ENCODE peak calls at places on chromosome 21, in ten cellular contexts. K, S, U, W, I, F, R, B, A and C are unnamed samples. For H3K4me1, the result is how much of the 10 kb centered on the place peaks cover.

GRCh38 chr21:29332461-29333354 is 34.0 kb downstream of the BACH1 start:
- DNase-seq in K (no peak), S (peak), U (peak), W (no peak), I (no peak), F (no peak), R (no peak), B (no peak), A (no peak), C (no peak)

GRCh38 chr21:30268608-30269197 is 14.0 kb downstream of the KRTAP24-1 start:
- DNase-seq in K (no peak), S (peak), U (no peak), W (no peak), I (no peak), F (no peak), R (no peak), B (no peak), A (no peak), C (no peak)

GRCh38 chr21:33300701-33301631 is 23.8 kb upstream of the IFNAR1 start:
- DNase-seq in K (no peak), S (peak), U (no peak), W (no peak), I (no peak), F (no peak), R (no peak), B (no peak), A (no peak), C (no peak)

GRCh38 chr21:18245493-18245967 is 897 bp downstream of the CHODL start:
- DNase-seq in K (no peak), S (no peak), U (no peak), W (no peak), I (no peak), F (no peak), R (no peak), B (peak), A (no peak), C (no peak)

GRCh38 chr21:10418649-10419048 is 102.7 kb upstream of the TPTE start:
- DNase-seq in K (no peak), S (no peak), U (no peak), W (no peak), I (no peak), F (no peak), R (no peak), B (no peak), A (no peak), C (no peak)

GRCh38 chr21:46661211-46661625 is 25.7 kb downstream of the PRMT2 start:
- DNase-seq in K (peak), S (peak), U (peak), W (peak), I (peak), F (peak), R (no peak), B (no peak), A (peak), C (peak)

GRCh38 chr21:23887709-23888303 is 1719.5 kb downstream of the MRPL39 start:
- DNase-seq in K (no peak), S (no peak), U (no peak), W (peak), I (no peak), F (peak), R (no peak), B (no peak), A (no peak), C (peak)

GRCh38 chr21:15667010-15667409 is 62.8 kb upstream of the USP25 start:
- DNase-seq in K (no peak), S (peak), U (peak), W (no peak), I (no peak), F (no peak), R (no peak), B (no peak), A (no peak), C (no peak)

GRCh38 chr21:15943009-15943666 is 213.4 kb downstream of the USP25 start:
- DNase-seq in K (no peak), S (peak), U (peak), W (no peak), I (no peak), F (no peak), R (no peak), B (no peak), A (no peak), C (no peak)

GRCh38 chr21:21971384-21971783 is 973.2 kb downstream of the NCAM2 start:
- DNase-seq in K (no peak), S (no peak), U (no peak), W (no peak), I (no peak), F (no peak), R (no peak), B (no peak), A (no peak), C (no peak)

GRCh38 chr21:46326110-46326703 is 2.3 kb downstream of the PCNT start:
- DNase-seq in K (no peak), S (no peak), U (no peak), W (no peak), I (no peak), F (no peak), R (no peak), B (no peak), A (no peak), C (no peak)

GRCh38 chr21:15669247-15669646 is 60.5 kb upstream of the USP25 start:
- DNase-seq in K (no peak), S (peak), U (peak), W (no peak), I (no peak), F (no peak), R (no peak), B (no peak), A (no peak), C (no peak)

GRCh38 chr21:25558123-25558522 is 49.2 kb downstream of the MRPL39 start:
- DNase-seq in K (no peak), S (no peak), U (peak), W (no peak), I (no peak), F (no peak), R (no peak), B (no peak), A (no peak), C (no peak)

GRCh38 chr21:14095021-14095420 is 115.7 kb downstream of the LIPI start:
- DNase-seq in K (no peak), S (no peak), U (no peak), W (no peak), I (no peak), F (no peak), R (no peak), B (no peak), A (no peak), C (no peak)

GRCh38 chr21:43908167-43908566 is 43.1 kb downstream of the AGPAT3 start:
- DNase-seq in K (no peak), S (no peak), U (no peak), W (no peak), I (no peak), F (no peak), R (no peak), B (no peak), A (no peak), C (no peak)

GRCh38 chr21:33367309-33367973 is 35.8 kb upstream of the IFNGR2 start:
- DNase-seq in K (no peak), S (no peak), U (no peak), W (no peak), I (no peak), F (no peak), R (no peak), B (no peak), A (no peak), C (no peak)

GRCh38 chr21:43371786-43372185 is 55.1 kb downstream of the SIK1 start:
- DNase-seq in K (no peak), S (no peak), U (no peak), W (no peak), I (no peak), F (no peak), R (no peak), B (no peak), A (peak), C (no peak)

GRCh38 chr21:40511976-40512375 is 335.0 kb downstream of the DSCAM start:
- DNase-seq in K (no peak), S (no peak), U (no peak), W (no peak), I (no peak), F (no peak), R (no peak), B (no peak), A (no peak), C (no peak)

GRCh38 chr21:17780539-17780938 is 38.6 kb downstream of the C21orf91 start:
- DNase-seq in K (no peak), S (no peak), U (no peak), W (peak), I (no peak), F (peak), R (no peak), B (no peak), A (no peak), C (peak)

GRCh38 chr21:17688912-17689874 is 76.5 kb upstream of the BTG3 start:
- DNase-seq in K (peak), S (peak), U (no peak), W (peak), I (peak), F (peak), R (peak), B (no peak), A (peak), C (peak)

GRCh38 chr21:44292812-44293195 is 7.0 kb upstream of the PFKL start:
- DNase-seq in K (no peak), S (no peak), U (no peak), W (no peak), I (no peak), F (no peak), R (no peak), B (no peak), A (peak), C (no peak)

GRCh38 chr21:21165063-21165645 is 166.9 kb downstream of the NCAM2 start:
- DNase-seq in K (no peak), S (peak), U (peak), W (no peak), I (no peak), F (no peak), R (no peak), B (no peak), A (no peak), C (no peak)

GRCh38 chr21:33608559-33608958 is 20.1 kb upstream of the DONSON start:
- DNase-seq in K (no peak), S (peak), U (peak), W (no peak), I (no peak), F (no peak), R (no peak), B (no peak), A (no peak), C (no peak)

GRCh38 chr21:42059721-42060120 is 11.4 kb upstream of the UMODL1 start:
- DNase-seq in K (no peak), S (no peak), U (no peak), W (no peak), I (no peak), F (no peak), R (no peak), B (peak), A (no peak), C (no peak)
- H3K4me1 ChIP-seq in K (under half), S (under half), U (under half), W (under half), I (under half), F (under half), R (under half), B (under half), A (under half), C (under half)

DNA sequence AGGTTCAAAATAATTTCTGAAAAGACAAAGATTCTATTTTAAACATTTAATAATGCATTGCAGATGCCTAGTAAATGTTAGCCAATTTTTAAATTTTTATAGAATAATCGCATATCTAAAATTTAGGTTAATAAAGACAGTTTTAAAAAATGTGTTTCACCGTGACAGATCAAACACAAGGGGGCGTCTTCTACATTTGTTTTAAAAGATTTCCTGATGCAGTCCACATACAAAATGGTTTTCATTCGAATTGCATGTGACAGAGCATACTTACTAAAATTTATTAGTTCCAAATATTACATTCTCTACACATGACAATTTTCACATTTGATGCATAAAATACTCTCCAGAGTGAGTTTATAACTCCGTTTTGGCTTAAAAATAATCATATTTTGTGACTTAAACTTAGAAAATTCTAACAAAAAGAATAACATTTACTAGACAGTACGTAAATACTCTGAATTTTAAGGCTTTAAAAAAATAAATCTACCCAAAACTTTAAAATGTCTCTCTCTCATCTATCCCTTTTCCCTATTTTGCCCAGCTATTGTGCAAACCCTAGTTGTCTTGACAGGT is 75.5 kb downstream of the ADAMTS1 start:
- DNase-seq in K (no peak), S (peak), U (peak), W (no peak), I (no peak), F (no peak), R (no peak), B (no peak), A (no peak), C (no peak)
- H3K4me1 ChIP-seq in K (under half), S (under half), U (under half), W (under half), I (under half), F (under half), R (under half), B (under half), A (under half), C (under half)

GRCh38 chr21:27244356-27244755 is 277.5 kb upstream of the ADAMTS5 start:
- DNase-seq in K (no peak), S (peak), U (peak), W (no peak), I (no peak), F (no peak), R (no peak), B (no peak), A (no peak), C (no peak)
- H3K4me1 ChIP-seq in K (under half), S (under half), U (under half), W (under half), I (under half), F (under half), R (under half), B (under half), A (under half), C (under half)

GRCh38 chr21:45320991-45321656 is 33.4 kb upstream of the POFUT2 start:
- DNase-seq in K (no peak), S (no peak), U (no peak), W (no peak), I (peak), F (no peak), R (no peak), B (peak), A (peak), C (no peak)

GRCh38 chr21:45319461-45320211 is 31.9 kb upstream of the POFUT2 start:
- DNase-seq in K (peak), S (no peak), U (peak), W (no peak), I (peak), F (no peak), R (no peak), B (peak), A (peak), C (no peak)

GRCh38 chr21:45318556-45319341 is 31.1 kb upstream of the POFUT2 start:
- DNase-seq in K (peak), S (peak), U (peak), W (no peak), I (peak), F (peak), R (no peak), B (peak), A (peak), C (no peak)

GRCh38 chr21:45322231-45322959 is 34.7 kb upstream of the POFUT2 start:
- DNase-seq in K (no peak), S (no peak), U (no peak), W (no peak), I (peak), F (no peak), R (no peak), B (peak), A (peak), C (peak)

GRCh38 chr21:45320261-45320990 is 32.7 kb upstream of the POFUT2 start:
- DNase-seq in K (peak), S (no peak), U (no peak), W (no peak), I (peak), F (no peak), R (no peak), B (peak), A (peak), C (no peak)
- H3K4me1 ChIP-seq in K (half or more), S (under half), U (under half), W (under half), I (half or more), F (under half), R (under half), B (under half), A (under half), C (under half)

DNA sequence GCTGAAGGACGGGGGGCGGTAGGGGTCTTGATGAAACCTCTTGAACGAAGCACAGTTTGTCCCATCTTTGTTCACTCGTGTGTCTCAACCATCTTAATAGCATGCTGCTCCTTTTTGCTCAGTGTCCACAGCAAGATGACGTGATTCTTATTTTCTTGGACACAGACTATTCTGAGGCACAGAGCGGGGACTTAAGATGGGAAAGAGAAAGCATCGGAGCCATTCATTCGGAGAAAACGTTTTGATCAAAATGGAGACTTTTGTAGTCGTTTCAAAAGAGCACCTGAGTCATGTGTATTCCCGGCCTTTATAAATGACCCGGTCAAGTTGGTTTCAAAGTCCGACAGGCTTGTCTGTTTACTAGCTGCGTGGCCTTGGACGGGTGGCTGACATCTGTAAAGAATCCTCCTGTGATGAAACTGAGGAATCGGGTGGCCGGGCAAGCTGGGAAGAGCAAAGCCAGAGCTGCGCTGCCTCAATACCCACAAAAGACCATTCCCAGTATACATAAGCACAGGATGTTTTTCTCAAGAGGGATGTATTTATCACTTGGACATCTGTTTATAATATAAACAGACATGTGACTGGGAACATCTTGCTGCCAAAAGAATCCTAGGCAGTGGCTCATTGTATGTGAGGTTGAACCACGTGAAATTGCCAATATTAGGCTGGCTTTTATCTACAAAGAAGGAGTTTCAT is 18.5 kb downstream of the ETS2 start:
- DNase-seq in K (no peak), S (no peak), U (peak), W (no peak), I (no peak), F (peak), R (no peak), B (peak), A (no peak), C (no peak)
- H3K4me1 ChIP-seq in K (under half), S (under half), U (under half), W (under half), I (half or more), F (under half), R (under half), B (half or more), A (under half), C (under half)

GRCh38 chr21:31974454-31974985 is 101.7 kb downstream of the HUNK start:
- DNase-seq in K (no peak), S (no peak), U (no peak), W (no peak), I (no peak), F (no peak), R (no peak), B (no peak), A (no peak), C (peak)

GRCh38 chr21:31973402-31973944 is 100.7 kb downstream of the HUNK start:
- DNase-seq in K (no peak), S (no peak), U (no peak), W (no peak), I (no peak), F (no peak), R (no peak), B (no peak), A (no peak), C (no peak)

GRCh38 chr21:31972622-31973021 is 99.8 kb downstream of the HUNK start:
- DNase-seq in K (no peak), S (no peak), U (no peak), W (no peak), I (no peak), F (no peak), R (no peak), B (no peak), A (no peak), C (no peak)

GRCh38 chr21:31975491-31975890 is 102.7 kb downstream of the HUNK start:
- DNase-seq in K (no peak), S (no peak), U (no peak), W (no peak), I (no peak), F (no peak), R (no peak), B (no peak), A (no peak), C (no peak)

DNA sequence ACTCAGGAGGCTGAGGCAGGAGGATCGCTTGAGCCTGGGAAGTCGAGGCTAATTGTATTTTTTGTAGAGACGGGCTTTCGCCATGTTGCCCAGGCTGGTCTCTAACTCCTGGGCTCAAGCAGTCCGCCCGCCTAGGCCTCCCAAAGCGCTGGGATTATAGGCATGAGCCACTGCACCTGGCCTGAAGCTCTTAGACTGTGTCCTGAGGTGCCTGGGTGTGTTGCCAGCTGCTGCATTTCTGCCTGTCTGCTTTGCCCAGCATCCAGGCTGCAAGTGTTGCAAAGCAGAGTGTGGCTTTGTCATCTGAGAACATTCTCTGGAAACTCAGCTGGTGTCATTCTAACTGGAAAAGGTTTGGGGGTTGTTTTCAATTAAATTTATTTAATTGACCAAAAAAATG is 105.0 kb downstream of the HUNK start:
- DNase-seq in K (no peak), S (no peak), U (no peak), W (no peak), I (no peak), F (no peak), R (no peak), B (no peak), A (no peak), C (no peak)
- H3K4me1 ChIP-seq in K (under half), S (under half), U (under half), W (under half), I (under half), F (under half), R (under half), B (under half), A (under half), C (under half)

GRCh38 chr21:36703123-36703522 is 4.2 kb downstream of the SIM2 start:
- DNase-seq in K (no peak), S (no peak), U (no peak), W (no peak), I (no peak), F (no peak), R (no peak), B (no peak), A (no peak), C (no peak)

GRCh38 chr21:36704958-36705678 is 6.2 kb downstream of the SIM2 start:
- DNase-seq in K (no peak), S (no peak), U (no peak), W (no peak), I (no peak), F (no peak), R (no peak), B (no peak), A (no peak), C (no peak)

GRCh38 chr21:36704281-36704957 is 5.5 kb downstream of the SIM2 start:
- DNase-seq in K (no peak), S (no peak), U (no peak), W (no peak), I (no peak), F (no peak), R (no peak), B (no peak), A (no peak), C (no peak)

GRCh38 chr21:36702622-36702968 is 3.7 kb downstream of the SIM2 start:
- DNase-seq in K (no peak), S (no peak), U (no peak), W (no peak), I (no peak), F (no peak), R (no peak), B (no peak), A (no peak), C (no peak)

GRCh38 chr21:36703626-36704280 is 4.8 kb downstream of the SIM2 start:
- DNase-seq in K (no peak), S (no peak), U (no peak), W (no peak), I (no peak), F (no peak), R (no peak), B (no peak), A (no peak), C (no peak)
- H3K4me1 ChIP-seq in K (half or more), S (under half), U (under half), W (under half), I (half or more), F (under half), R (under half), B (under half), A (under half), C (under half)